ENCODE peak calls at places on chromosomes 1 and 21, in ten cellular contexts. One of them, this sample, is unnamed.

GRCh38 chr1:239987103-239987745 is 104.5 kb upstream of the FMN2 start:
- DNase-seq in NCI-H1694 treated with DMSO at 0.1 percent for 48 hours: peak; percentile 31
- DNase-seq in CD8-positive, alpha-beta memory T cell: no peak
- DNase-seq in psoas muscle: no peak
- DNase-seq in stimulated activated CD8-positive, alpha-beta memory T cell treated with anti-CD3 and anti-CD28 coated beads, Interleukin-4, amount 100 ng/mL, for 48 hours: peak; percentile 58
- DNase-seq in neural crest cell: peak; percentile 45
- DNase-seq in activated naive CD4-positive, alpha-beta T cell: no peak
- DNase-seq in SHP77 treated with DMSO at 0.1 percent for 48 hours: no peak
- DNase-seq in activated CD4-positive, alpha-beta T cell treated with anti-CD3 and anti-CD28 coated beads for 24 hours: no peak
- DNase-seq in NCI-H2171: peak; percentile 35
- DNase-seq in this sample: no peak

GRCh38 chr21:25994758-25995163 is 175.8 kb downstream of the APP start:
- DNase-seq in activated naive CD4-positive, alpha-beta T cell: no peak
- DNase-seq in NCI-H1694 treated with DMSO at 0.1 percent for 48 hours: no peak
- DNase-seq in NCI-H2171: no peak
- DNase-seq in activated CD4-positive, alpha-beta T cell treated with anti-CD3 and anti-CD28 coated beads for 24 hours: no peak
- DNase-seq in CD8-positive, alpha-beta memory T cell: no peak
- DNase-seq in SHP77 treated with DMSO at 0.1 percent for 48 hours: no peak
- DNase-seq in neural crest cell: no peak
- DNase-seq in stimulated activated CD8-positive, alpha-beta memory T cell treated with anti-CD3 and anti-CD28 coated beads, Interleukin-4, amount 100 ng/mL, for 48 hours: no peak
- DNase-seq in psoas muscle: no peak
- DNase-seq in this sample: no peak

GRCh38 chr1:41672173-41672572 is 187.7 kb upstream of the EDN2 start:
- DNase-seq in CD8-positive, alpha-beta memory T cell: no peak
- DNase-seq in activated CD4-positive, alpha-beta T cell treated with anti-CD3 and anti-CD28 coated beads for 24 hours: no peak
- DNase-seq in activated naive CD4-positive, alpha-beta T cell: no peak
- DNase-seq in NCI-H2171: no peak
- DNase-seq in NCI-H1694 treated with DMSO at 0.1 percent for 48 hours: no peak
- DNase-seq in neural crest cell: no peak
- DNase-seq in stimulated activated CD8-positive, alpha-beta memory T cell treated with anti-CD3 and anti-CD28 coated beads, Interleukin-4, amount 100 ng/mL, for 48 hours: no peak
- DNase-seq in psoas muscle: no peak
- DNase-seq in SHP77 treated with DMSO at 0.1 percent for 48 hours: no peak
- DNase-seq in this sample: no peak

GRCh38 chr1:160097196-160097910 is 1.1 kb downstream of the IGSF8 start:
- DNase-seq in NCI-H2171: no peak
- DNase-seq in CD8-positive, alpha-beta memory T cell: no peak
- DNase-seq in NCI-H1694 treated with DMSO at 0.1 percent for 48 hours: no peak
- DNase-seq in activated CD4-positive, alpha-beta T cell treated with anti-CD3 and anti-CD28 coated beads for 24 hours: no peak
- DNase-seq in neural crest cell: no peak
- DNase-seq in activated naive CD4-positive, alpha-beta T cell: no peak
- DNase-seq in stimulated activated CD8-positive, alpha-beta memory T cell treated with anti-CD3 and anti-CD28 coated beads, Interleukin-4, amount 100 ng/mL, for 48 hours: peak; percentile 61
- DNase-seq in psoas muscle: no peak
- DNase-seq in SHP77 treated with DMSO at 0.1 percent for 48 hours: no peak
- DNase-seq in this sample: peak; percentile 56

GRCh38 chr1:47755368-47755990 is 241.7 kb downstream of the TRABD2B start:
- DNase-seq in psoas muscle: no peak
- DNase-seq in stimulated activated CD8-positive, alpha-beta memory T cell treated with anti-CD3 and anti-CD28 coated beads, Interleukin-4, amount 100 ng/mL, for 48 hours: peak; percentile 83
- DNase-seq in NCI-H1694 treated with DMSO at 0.1 percent for 48 hours: no peak
- DNase-seq in activated naive CD4-positive, alpha-beta T cell: peak; percentile 10
- DNase-seq in NCI-H2171: no peak
- DNase-seq in CD8-positive, alpha-beta memory T cell: peak; percentile 16
- DNase-seq in SHP77 treated with DMSO at 0.1 percent for 48 hours: no peak
- DNase-seq in activated CD4-positive, alpha-beta T cell treated with anti-CD3 and anti-CD28 coated beads for 24 hours: peak; percentile 60
- DNase-seq in neural crest cell: peak; percentile 16
- DNase-seq in this sample: peak; percentile 80

GRCh38 chr1:231934797-231935196 is 308.2 kb downstream of the DISC1 start:
- DNase-seq in SHP77 treated with DMSO at 0.1 percent for 48 hours: peak; percentile 94
- DNase-seq in NCI-H1694 treated with DMSO at 0.1 percent for 48 hours: peak; percentile 85
- DNase-seq in activated naive CD4-positive, alpha-beta T cell: no peak
- DNase-seq in stimulated activated CD8-positive, alpha-beta memory T cell treated with anti-CD3 and anti-CD28 coated beads, Interleukin-4, amount 100 ng/mL, for 48 hours: no peak
- DNase-seq in neural crest cell: no peak
- DNase-seq in NCI-H2171: peak; percentile 24
- DNase-seq in CD8-positive, alpha-beta memory T cell: no peak
- DNase-seq in psoas muscle: no peak
- DNase-seq in activated CD4-positive, alpha-beta T cell treated with anti-CD3 and anti-CD28 coated beads for 24 hours: no peak
- DNase-seq in this sample: no peak

GRCh38 chr1:111203681-111204210 is 3.3 kb upstream of the DENND2D start:
- DNase-seq in neural crest cell: no peak
- DNase-seq in psoas muscle: peak; percentile 82
- DNase-seq in activated CD4-positive, alpha-beta T cell treated with anti-CD3 and anti-CD28 coated beads for 24 hours: peak; percentile 80
- DNase-seq in activated naive CD4-positive, alpha-beta T cell: peak; percentile 35
- DNase-seq in stimulated activated CD8-positive, alpha-beta memory T cell treated with anti-CD3 and anti-CD28 coated beads, Interleukin-4, amount 100 ng/mL, for 48 hours: peak; percentile 91
- DNase-seq in NCI-H1694 treated with DMSO at 0.1 percent for 48 hours: no peak
- DNase-seq in NCI-H2171: peak; percentile 9
- DNase-seq in SHP77 treated with DMSO at 0.1 percent for 48 hours: no peak
- DNase-seq in CD8-positive, alpha-beta memory T cell: peak; percentile 86
- DNase-seq in this sample: peak; percentile 94

GRCh38 chr1:18537386-18538306 is 56.9 kb downstream of the KLHDC7A start:
- DNase-seq in psoas muscle: no peak
- DNase-seq in activated naive CD4-positive, alpha-beta T cell: no peak
- DNase-seq in NCI-H2171: no peak
- DNase-seq in activated CD4-positive, alpha-beta T cell treated with anti-CD3 and anti-CD28 coated beads for 24 hours: no peak
- DNase-seq in stimulated activated CD8-positive, alpha-beta memory T cell treated with anti-CD3 and anti-CD28 coated beads, Interleukin-4, amount 100 ng/mL, for 48 hours: peak; percentile 3
- DNase-seq in CD8-positive, alpha-beta memory T cell: no peak
- DNase-seq in neural crest cell: no peak
- DNase-seq in NCI-H1694 treated with DMSO at 0.1 percent for 48 hours: no peak
- DNase-seq in SHP77 treated with DMSO at 0.1 percent for 48 hours: no peak
- DNase-seq in this sample: no peak

GRCh38 chr1:66929999-66930822 is 5.4 kb downstream of the MIER1 start:
- DNase-seq in NCI-H2171: peak; percentile 92
- DNase-seq in stimulated activated CD8-positive, alpha-beta memory T cell treated with anti-CD3 and anti-CD28 coated beads, Interleukin-4, amount 100 ng/mL, for 48 hours: peak; percentile 95
- DNase-seq in neural crest cell: peak; percentile 95
- DNase-seq in CD8-positive, alpha-beta memory T cell: peak; percentile 93
- DNase-seq in psoas muscle: peak; percentile 97
- DNase-seq in activated CD4-positive, alpha-beta T cell treated with anti-CD3 and anti-CD28 coated beads for 24 hours: peak; percentile 88
- DNase-seq in activated naive CD4-positive, alpha-beta T cell: peak; percentile 63
- DNase-seq in SHP77 treated with DMSO at 0.1 percent for 48 hours: peak; percentile 96
- DNase-seq in NCI-H1694 treated with DMSO at 0.1 percent for 48 hours: peak; percentile 77
- DNase-seq in this sample: peak; percentile 98

GRCh38 chr1:226653311-226653921 is 85.7 kb downstream of the ITPKB start:
- DNase-seq in NCI-H1694 treated with DMSO at 0.1 percent for 48 hours: no peak
- DNase-seq in NCI-H2171: no peak
- DNase-seq in psoas muscle: peak; percentile 36
- DNase-seq in activated CD4-positive, alpha-beta T cell treated with anti-CD3 and anti-CD28 coated beads for 24 hours: no peak
- DNase-seq in activated naive CD4-positive, alpha-beta T cell: no peak
- DNase-seq in CD8-positive, alpha-beta memory T cell: peak; percentile 74
- DNase-seq in neural crest cell: no peak
- DNase-seq in SHP77 treated with DMSO at 0.1 percent for 48 hours: no peak
- DNase-seq in stimulated activated CD8-positive, alpha-beta memory T cell treated with anti-CD3 and anti-CD28 coated beads, Interleukin-4, amount 100 ng/mL, for 48 hours: peak; percentile 65
- DNase-seq in this sample: peak; percentile 76

This sample was measured in stimulated activated effector memory CD8-positive, alpha-beta T cell treated with anti-CD3 and anti-CD28 coated beads, Interleukin-12 subunit alpha, Interleukin-12 subunit beta, amount 100 ng/mL, for 72 hours.